ENCODE peak calls at places on chromosomes 4 and X, in ten cellular contexts. H is RWPE1; W is CD4-positive, alpha-beta T cell; F is right atrium auricular region; G is endothelial cell; Z is mammary epithelial cell; N is BE2C; A is GM20000; U is AG09309; E is neural crest cell. R is an unnamed sample.

GRCh38 chr4:55321707-55322264 is 24.3 kb upstream of the SRD5A3 start:
- DNase-seq in W (peak; percentile 20), A (peak; percentile 32), Z (peak; percentile 63), N (peak; percentile 76), F (peak; percentile 88), E (peak; percentile 83), U (peak; percentile 55), H (peak; percentile 50), G (peak; percentile 85), R (no peak)

GRCh38 chr4:61395754-61396153 is 195.6 kb downstream of the ADGRL3 start:
- DNase-seq in A (no peak), G (no peak), Z (no peak), W (no peak), E (no peak), F (no peak), N (no peak), U (no peak), H (no peak), R (no peak)

GRCh38 chr4:19026281-19026680 is 1004.7 kb upstream of the LCORL start:
- DNase-seq in U (no peak), W (no peak), H (no peak), G (no peak), F (no peak), Z (peak; percentile 14), N (no peak), A (no peak), E (no peak), R (no peak)

GRCh38 chrX:67563469-67564448 is 19.9 kb downstream of the AR start:
- DNase-seq in E (no peak), Z (no peak), H (no peak), U (no peak), G (no peak), A (no peak), W (no peak), F (no peak), N (no peak), R (no peak)

GRCh38 chr4:105551968-105552746 is at the start of gene ARHGEF38:
- DNase-seq in U (no peak), E (no peak), F (no peak), H (peak; percentile 27), N (no peak), A (no peak), W (no peak), G (no peak), Z (peak; percentile 78), R (no peak)

GRCh38 chr4:157270108-157270507 is 49.6 kb downstream of the GRIA2 start:
- DNase-seq in W (no peak), F (no peak), U (no peak), E (no peak), Z (no peak), A (no peak), N (no peak), H (no peak), G (no peak), R (no peak)

GRCh38 chr4:37531156-37531555 is 155.0 kb downstream of the RELL1 start:
- DNase-seq in W (no peak), G (no peak), E (no peak), A (no peak), U (no peak), F (no peak), N (no peak), H (no peak), Z (no peak), R (no peak)

GRCh38 chr4:71473541-71474240 is 134.9 kb downstream of the SLC4A4 start:
- DNase-seq in W (no peak), H (no peak), E (no peak), A (no peak), Z (no peak), U (no peak), N (no peak), F (no peak), G (no peak), R (no peak)

GRCh38 chr4:867526-868250 is 41.8 kb upstream of the CPLX1 start:
- DNase-seq in H (no peak), A (no peak), W (no peak), G (no peak), Z (no peak), E (no peak), N (no peak), U (no peak), F (no peak), R (no peak)

GRCh38 chrX:20418379-20418778 is 151.7 kb upstream of the RPS6KA3 start:
- DNase-seq in E (no peak), A (peak; percentile 5), N (no peak), F (no peak), H (no peak), U (no peak), Z (no peak), W (no peak), G (no peak), R (no peak)

GRCh38 chr4:69787879-69788278 is 27.5 kb upstream of the SULT1B1 start:
- DNase-seq in H (peak; percentile 26), G (no peak), W (no peak), E (no peak), U (no peak), F (no peak), A (no peak), N (no peak), Z (peak; percentile 88), R (no peak)

GRCh38 chrX:97252111-97252510 is 368.4 kb downstream of the RPA4 start:
- DNase-seq in F (no peak), N (no peak), W (no peak), U (no peak), E (no peak), Z (no peak), H (no peak), G (no peak), A (no peak), R (no peak)

GRCh38 chr4:77776182-77777134 is 42.7 kb downstream of the CNOT6L start:
- DNase-seq in U (no peak), F (no peak), A (no peak), H (no peak), N (no peak), G (no peak), W (no peak), E (no peak), Z (no peak), R (no peak)

GRCh38 chr4:78481180-78481579 is 70.4 kb upstream of the ANXA3 start:
- DNase-seq in W (no peak), F (no peak), H (peak; percentile 42), N (no peak), Z (peak; percentile 75), G (no peak), U (peak; percentile 86), E (no peak), A (no peak), R (no peak)

GRCh38 chrX:25277574-25277973 is 261.8 kb upstream of the ARX start:
- DNase-seq in Z (no peak), W (no peak), E (no peak), F (no peak), H (no peak), A (no peak), G (no peak), N (no peak), U (no peak), R (no peak)

GRCh38 chrX:119218198-119218597 is 17.9 kb upstream of the PGRMC1 start:
- DNase-seq in N (no peak), H (no peak), G (no peak), A (no peak), W (no peak), U (no peak), F (no peak), Z (no peak), E (no peak), R (no peak)

GRCh38 chrX:15749642-15750610 is 11.9 kb downstream of the CA5B start:
- DNase-seq in F (peak; percentile 64), W (no peak), A (peak; percentile 20), Z (no peak), U (no peak), G (no peak), H (no peak), E (no peak), N (no peak), R (no peak)

GRCh38 chr4:175540151-175540550 is 271.9 kb downstream of the GPM6A start:
- DNase-seq in U (no peak), Z (peak; percentile 14), G (no peak), A (no peak), N (no peak), H (peak; percentile 10), W (no peak), F (no peak), E (no peak), R (no peak)

GRCh38 chr4:175540732-175541131 is 271.3 kb downstream of the GPM6A start:
- DNase-seq in A (no peak), W (no peak), U (no peak), G (no peak), Z (no peak), F (no peak), N (no peak), H (no peak), E (no peak), R (no peak)

GRCh38 chr4:175539498-175539897 is 272.6 kb downstream of the GPM6A start:
- DNase-seq in H (no peak), N (no peak), W (no peak), E (no peak), G (no peak), F (no peak), U (no peak), Z (no peak), A (no peak), R (no peak)

GRCh38 chr4:175531405-175532091 is 280.5 kb downstream of the GPM6A start:
- DNase-seq in G (no peak), A (no peak), N (no peak), F (no peak), Z (peak; percentile 52), U (peak; percentile 51), W (no peak), H (peak; percentile 8), E (no peak), R (no peak)

GRCh38 chr4:175536852-175537453 is 275.1 kb downstream of the GPM6A start:
- DNase-seq in W (no peak), H (peak; percentile 32), F (no peak), U (peak; percentile 46), N (no peak), A (peak; percentile 16), G (peak; percentile 21), Z (peak; percentile 54), E (peak; percentile 9), R (no peak)
- TF ChIP-seq CTCF in W (no peak), H (peak; percentile 50), F (peak; percentile 61), U (peak; percentile 35), N (peak; percentile 66), A (peak; percentile 13), G (peak; percentile 59), Z (peak; percentile 63), E (peak; percentile 87), R (no peak)

GRCh38 chrX:107542500-107542899 is 85.8 kb upstream of the PRPS1 start:
- DNase-seq in U (no peak), N (peak; percentile 6), A (no peak), H (peak; percentile 1), E (peak; percentile 2), G (no peak), F (no peak), W (no peak), Z (peak; percentile 31), R (no peak)
- TF ChIP-seq CTCF in U (peak; percentile 5), N (peak; percentile 24), A (no peak), H (no peak), E (peak; percentile 46), G (no peak), F (no peak), W (no peak), Z (peak; percentile 31), R (no peak)

GRCh38 chr4:145154573-145154972 is 25.8 kb downstream of the OTUD4 start:
- DNase-seq in A (peak; percentile 12), H (no peak), G (peak; percentile 46), W (no peak), N (peak; percentile 21), F (no peak), E (no peak), U (no peak), Z (peak; percentile 8), R (no peak)
- TF ChIP-seq CTCF in A (peak; percentile 75), H (peak; percentile 55), G (peak; percentile 11), W (no peak), N (peak; percentile 65), F (peak; percentile 70), E (peak; percentile 59), U (peak; percentile 65), Z (peak; percentile 51), R (no peak)

GRCh38 chr4:153777421-153777820 is 11.5 kb downstream of the SFRP2 start:
- DNase-seq in N (no peak), Z (no peak), A (no peak), G (no peak), F (no peak), E (no peak), H (no peak), U (no peak), W (no peak), R (no peak)
- TF ChIP-seq CTCF in N (no peak), Z (no peak), A (no peak), G (no peak), F (no peak), E (no peak), H (no peak), U (no peak), W (no peak), R (no peak)